ENCODE peak calls at places on chromosomes 2 and 18, in five cellular contexts. M, Z, S, J and C are unnamed samples.

GRCh38 chr2:9745153-9745899 is 97.9 kb upstream of the TAF1B start:
- DNase-seq in J (peak; percentile 14), Z (no peak), S (no peak), M (no peak), C (no peak)

GRCh38 chr2:163132850-163133249 is 294.3 kb upstream of the KCNH7 start:
- DNase-seq in M (peak; percentile 5), Z (peak; percentile 2), S (no peak), J (peak; percentile 43), C (no peak)

GRCh38 chr2:16189851-16190160 is 249.5 kb downstream of the MYCN start:
- DNase-seq in Z (no peak), J (no peak), M (no peak), S (no peak), C (peak; percentile 40)

GRCh38 chr18:38406625-38407024 is 841.0 kb upstream of the CELF4 start:
- DNase-seq in M (no peak), S (no peak), Z (no peak), J (no peak), C (no peak)

GRCh38 chr2:151793123-151793522 is 35.1 kb downstream of the ARL5A start:
- DNase-seq in Z (no peak), J (no peak), M (no peak), S (no peak), C (no peak)

GRCh38 chr2:202261531-202261930 is 4.0 kb upstream of the NOP58 start:
- DNase-seq in M (no peak), S (no peak), J (peak; percentile 73), Z (peak; percentile 68), C (no peak)

GRCh38 chr2:7738596-7738995 is 821.4 kb downstream of the RNF144A start:
- DNase-seq in Z (no peak), J (no peak), S (no peak), M (no peak), C (no peak)

GRCh38 chr2:102367331-102367971 is 11.9 kb downstream of the IL18R1 start:
- DNase-seq in Z (no peak), S (no peak), J (no peak), M (no peak), C (no peak)

GRCh38 chr2:150011336-150011735 is 423.8 kb upstream of the MMADHC start:
- DNase-seq in Z (peak; percentile 58), M (no peak), J (no peak), S (no peak), C (no peak)

GRCh38 chr2:77778917-77779316 is 256.7 kb upstream of the LRRTM4 start:
- DNase-seq in M (no peak), S (no peak), J (no peak), Z (no peak), C (no peak)

GRCh38 chr2:197813093-197813787 is 8.8 kb downstream of the PLCL1 start:
- DNase-seq in S (no peak), J (peak; percentile 67), M (peak; percentile 68), Z (peak; percentile 52), C (peak; percentile 37)

GRCh38 chr2:191316246-191316645 is 71.0 kb downstream of the MYO1B start:
- DNase-seq in M (no peak), Z (peak; percentile 75), S (no peak), J (no peak), C (no peak)

GRCh38 chr2:951224-952006 is 766 bp downstream of the SNTG2 start:
- DNase-seq in Z (no peak), S (no peak), J (no peak), M (no peak), C (no peak)

GRCh38 chr18:62767321-62767720 is 52.0 kb downstream of the PHLPP1 start:
- DNase-seq in Z (no peak), M (no peak), S (no peak), J (peak; percentile 23), C (no peak)

GRCh38 chr18:27746241-27746640 is 430.7 kb downstream of the CDH2 start:
- DNase-seq in S (no peak), M (no peak), Z (no peak), J (no peak), C (no peak)

GRCh38 chr2:170163666-170164065 is 14.3 kb upstream of the MYO3B start:
- DNase-seq in S (no peak), J (no peak), Z (no peak), M (no peak), C (no peak)

GRCh38 chr18:48832961-48833700 is 117.6 kb downstream of the SMAD7 start:
- DNase-seq in M (no peak), S (peak; percentile 12), Z (peak; percentile 67), J (peak; percentile 81), C (peak; percentile 53)

GRCh38 chr2:52810460-52810859 is 957.1 kb upstream of the CHAC2 start:
- DNase-seq in Z (peak; percentile 49), M (no peak), S (no peak), J (peak; percentile 69), C (peak; percentile 31)

GRCh38 chr2:191302459-191303155 is 57.4 kb downstream of the MYO1B start:
- DNase-seq in Z (peak; percentile 23), J (peak; percentile 46), S (no peak), M (peak; percentile 58), C (no peak)

GRCh38 chr2:169979025-169979424 is 151.8 kb downstream of the UBR3 start:
- DNase-seq in S (no peak), M (no peak), J (no peak), Z (peak; percentile 17), C (no peak)

GRCh38 chr2:64177315-64177714 is 33.1 kb upstream of the PELI1 start:
- DNase-seq in S (no peak), M (no peak), J (no peak), Z (peak; percentile 15), C (no peak)

GRCh38 chr2:26672818-26673393 is 19.6 kb upstream of the KCNK3 start:
- DNase-seq in S (no peak), M (no peak), Z (no peak), J (no peak), C (no peak)

GRCh38 chr18:68566991-68567390 is 147.9 kb downstream of the TMX3 start:
- DNase-seq in J (no peak), S (no peak), Z (no peak), M (no peak), C (no peak)
- H3K4me1 ChIP-seq in J (no peaks in the 10 kb centered on the region), S (no peaks in the 10 kb centered on the region), Z (no peaks in the 10 kb centered on the region), M (no peaks in the 10 kb centered on the region), C (no peaks in the 10 kb centered on the region)

DNA sequence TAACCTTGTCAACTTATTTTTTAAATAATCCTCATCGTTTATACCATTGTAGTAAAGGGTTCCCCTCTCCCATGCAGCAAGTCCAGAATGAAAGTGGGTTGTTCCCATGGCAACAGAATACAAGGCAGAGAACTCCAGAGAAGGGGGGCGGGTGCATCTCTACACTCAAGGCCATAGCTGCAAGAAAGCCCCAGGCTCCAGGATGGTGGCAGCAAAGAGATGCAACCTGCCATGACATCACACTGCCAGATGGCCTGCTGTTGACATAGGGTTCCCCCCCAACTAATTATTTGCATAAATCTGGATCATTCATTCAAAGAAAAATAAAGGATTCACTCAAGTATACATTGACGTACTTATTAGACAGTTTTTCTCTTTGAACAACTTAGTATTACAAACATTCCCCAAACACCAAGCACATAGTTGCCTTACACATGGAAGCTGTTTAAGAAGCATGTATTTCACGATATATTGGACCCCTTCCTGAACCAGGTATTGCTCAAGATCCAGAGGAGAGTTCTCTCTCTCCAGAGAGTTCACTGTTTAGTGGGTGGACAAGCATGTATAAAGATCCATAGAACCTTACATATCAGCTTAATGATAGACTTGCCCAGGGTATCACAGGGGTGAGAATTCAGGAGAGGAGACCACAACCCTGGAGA is 87.4 kb upstream of the KLF7 start:
- DNase-seq in J (no peak), Z (peak; percentile 53), S (peak; percentile 82), M (no peak), C (no peak)
- H3K4me1 ChIP-seq in J (peaks cover 79% of the 10 kb centered on the region), Z (peaks cover 55% of the 10 kb centered on the region), S (peaks cover 37% of the 10 kb centered on the region), M (no peaks in the 10 kb centered on the region), C (peaks cover 16% of the 10 kb centered on the region)

GRCh38 chr2:234583331-234583730 is 86.5 kb upstream of the ARL4C start:
- DNase-seq in J (no peak), S (no peak), Z (no peak), M (no peak), C (no peak)
- H3K4me1 ChIP-seq in J (no peaks in the 10 kb centered on the region), S (no peaks in the 10 kb centered on the region), Z (peaks cover 3% of the 10 kb centered on the region), M (peaks cover 31% of the 10 kb centered on the region), C (peaks cover 8% of the 10 kb centered on the region)

DNA sequence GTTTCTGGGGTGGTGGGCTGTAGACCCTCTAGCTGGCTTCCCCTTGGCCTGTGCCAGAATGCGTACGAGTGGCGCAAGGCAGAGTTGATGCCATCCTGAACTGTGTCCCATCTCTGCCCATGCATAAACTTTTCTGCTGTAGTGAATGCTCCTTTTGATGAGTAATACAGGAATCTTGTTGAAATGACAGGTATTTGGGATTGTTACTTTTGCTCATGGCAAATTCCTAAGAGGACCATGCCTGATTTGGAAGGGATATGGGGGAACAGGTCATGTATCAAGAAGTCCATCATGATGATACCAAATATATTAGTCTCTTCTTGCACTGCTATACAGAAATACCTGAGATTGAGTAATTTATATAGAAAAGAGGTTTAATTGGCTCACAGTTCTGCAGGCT is 648.0 kb downstream of the SLC4A3 start:
- DNase-seq in Z (no peak), J (peak; percentile 85), S (no peak), M (no peak), C (no peak)
- H3K4me1 ChIP-seq in Z (peaks cover 21% of the 10 kb centered on the region), J (peaks cover 80% of the 10 kb centered on the region), S (no peaks in the 10 kb centered on the region), M (no peaks in the 10 kb centered on the region), C (peaks cover 28% of the 10 kb centered on the region)

GRCh38 chr2:240650254-240650965 is 25.1 kb downstream of the GPR35 start:
- DNase-seq in S (no peak), M (no peak), J (no peak), Z (no peak), C (no peak)
- H3K4me1 ChIP-seq in S (no peaks in the 10 kb centered on the region), M (no peaks in the 10 kb centered on the region), J (no peaks in the 10 kb centered on the region), Z (no peaks in the 10 kb centered on the region), C (no peaks in the 10 kb centered on the region)

GRCh38 chr2:20600756-20601325 is 50.1 kb downstream of the HS1BP3 start:
- DNase-seq in S (no peak), M (no peak), Z (no peak), J (peak; percentile 44), C (no peak)
- H3K4me1 ChIP-seq in S (peaks cover 48% of the 10 kb centered on the region), M (peaks cover 55% of the 10 kb centered on the region), Z (peaks cover 11% of the 10 kb centered on the region), J (peaks cover 13% of the 10 kb centered on the region), C (peaks cover 38% of the 10 kb centered on the region)

GRCh38 chr2:203579131-203579643 is 44.1 kb upstream of the RAPH1 start:
- DNase-seq in S (no peak), M (no peak), Z (peak; percentile 84), J (peak; percentile 97), C (peak; percentile 83)

GRCh38 chr2:203578511-203579130 is 43.5 kb upstream of the RAPH1 start:
- DNase-seq in S (no peak), M (no peak), J (no peak), Z (no peak), C (no peak)

GRCh38 chr2:203582468-203582867 is 47.4 kb upstream of the RAPH1 start:
- DNase-seq in S (no peak), M (no peak), J (peak; percentile 64), Z (peak; percentile 75), C (no peak)

GRCh38 chr2:203579730-203580129 is 44.6 kb upstream of the RAPH1 start:
- DNase-seq in J (peak; percentile 13), Z (no peak), M (no peak), S (no peak), C (no peak)

DNA sequence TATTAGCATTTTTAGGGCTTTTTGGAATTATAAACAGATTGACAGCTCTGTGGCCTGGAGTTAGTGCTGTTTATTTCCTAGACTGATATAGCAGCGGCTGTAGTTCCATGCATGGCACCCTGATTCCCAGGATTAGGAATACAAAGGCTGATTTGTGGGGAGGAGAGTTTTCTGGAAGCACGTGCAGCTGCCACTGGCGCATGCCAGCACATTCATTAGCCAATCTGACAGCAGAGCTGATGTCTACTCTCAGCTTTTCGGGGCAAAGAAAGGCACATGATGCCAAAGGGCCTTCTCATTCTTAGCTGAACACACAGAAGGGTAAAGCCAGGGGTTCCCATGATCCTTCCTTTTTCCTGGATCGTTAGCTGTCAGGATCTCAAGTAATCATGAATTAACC is 45.7 kb upstream of the RAPH1 start:
- DNase-seq in S (no peak), M (no peak), J (no peak), Z (no peak), C (no peak)
- H3K4me1 ChIP-seq in S (no peaks in the 10 kb centered on the region), M (peaks cover 35% of the 10 kb centered on the region), J (peaks cover 66% of the 10 kb centered on the region), Z (peaks cover 4% of the 10 kb centered on the region), C (peaks cover 34% of the 10 kb centered on the region)

GRCh38 chr2:70123051-70123828 is 36.0 kb downstream of the PCBP1 start:
- DNase-seq in Z (peak; percentile 50), S (peak; percentile 77), J (peak; percentile 34), M (no peak), C (peak; percentile 62)
- H3K4me1 ChIP-seq in Z (peaks cover 17% of the 10 kb centered on the region), S (peaks cover 19% of the 10 kb centered on the region), J (peaks cover 21% of the 10 kb centered on the region), M (peaks cover 64% of the 10 kb centered on the region), C (peaks cover 21% of the 10 kb centered on the region)